ENCODE peak calls at places on chromosome 10, in six cellular contexts. A is H7, L is left ventricle myocardium inferior, Z is occipital lobe, C is non-pigmented ciliary epithelial cell, W is hippocampal formation. Y is an unnamed sample.

GRCh38 chr10:84173543-84173942 is at the start of gene GPR15LG:
- DNase-seq in A (no peak), L (no peak), Z (no peak), C (no peak), W (no peak), Y (no peak)

GRCh38 chr10:73827346-73828089 is 16.1 kb upstream of the NDST2 start:
- DNase-seq in A (no peak), L (no peak), Z (no peak), C (no peak), W (no peak), Y (no peak)

GRCh38 chr10:102775201-102775972 is 31.6 kb downstream of the WBP1L start:
- DNase-seq in A (no peak), L (peak), Z (no peak), C (no peak), W (no peak), Y (no peak)

GRCh38 chr10:126014309-126014708 is 117.9 kb downstream of the FANK1 start:
- DNase-seq in A (no peak), L (no peak), Z (no peak), C (peak), W (no peak), Y (no peak)

GRCh38 chr10:9166770-9167169 is 1112.3 kb downstream of the GATA3 start:
- DNase-seq in A (no peak), L (no peak), Z (no peak), C (no peak), W (no peak), Y (no peak)

GRCh38 chr10:43436291-43437140 is at the start of gene ZNF487:
- DNase-seq in A (peak), L (peak), Z (peak), C (peak), W (peak), Y (peak)

GRCh38 chr10:44978570-44979280 is at the start of gene DEPP1:
- DNase-seq in A (peak), L (peak), Z (peak), C (no peak), W (peak), Y (no peak)

GRCh38 chr10:120813085-120813484 is 38.1 kb upstream of the WDR11 start:
- DNase-seq in A (no peak), L (no peak), Z (no peak), C (no peak), W (no peak), Y (no peak)

Y was measured in activated gamma-delta T cell treated with Interleukin-2 at 50 U/mL for 16 hours.